ENCODE peak calls at places on chromosomes 4 and X, in six cellular contexts. S, O, U, L, K and W are unnamed samples.

GRCh38 chr4:140293979-140294378 is 79.5 kb upstream of the SCOC start:
- DNase-seq in S (no peak), K (no peak), U (no peak), O (no peak), L (no peak), W (no peak)

GRCh38 chr4:15542795-15543194 is 73.1 kb downstream of the CC2D2A start:
- DNase-seq in K (no peak), O (no peak), U (no peak), S (no peak), L (no peak), W (no peak)

GRCh38 chr4:110490109-110490508 is 14.2 kb downstream of the ENPEP start:
- DNase-seq in S (no peak), K (no peak), O (no peak), L (no peak), U (no peak), W (no peak)

GRCh38 chrX:9757366-9757765 is 8.3 kb downstream of the GPR143 start:
- DNase-seq in L (no peak), K (no peak), U (no peak), O (no peak), S (no peak), W (no peak)

GRCh38 chrX:153974003-153974725 is 1.6 kb downstream of the TMEM187 start:
- DNase-seq in L (peak; percentile 78), U (no peak), O (no peak), S (no peak), K (no peak), W (peak; percentile 17)

GRCh38 chr4:25351777-25352421 is 25.2 kb upstream of the ANAPC4 start:
- DNase-seq in U (no peak), K (no peak), L (no peak), S (no peak), O (no peak), W (no peak)

GRCh38 chrX:72269671-72270251 is 7.3 kb downstream of the RPS4X start:
- DNase-seq in U (peak; percentile 39), L (no peak), S (no peak), K (peak; percentile 38), O (no peak), W (no peak)

GRCh38 chrX:13101439-13102139 is 57.2 kb upstream of the FAM9C start:
- DNase-seq in U (peak; percentile 79), O (no peak), K (peak; percentile 96), S (peak; percentile 67), L (peak; percentile 86), W (no peak)

GRCh38 chrX:43644124-43644701 is 11.9 kb upstream of the MAOA start:
- DNase-seq in K (peak; percentile 43), S (no peak), O (no peak), L (no peak), U (peak; percentile 18), W (no peak)